ENCODE peak calls at places on chromosomes 5 and 9, in four cellular contexts. One of them, this sample, is unnamed. For H3K9me3, the result is how much of the 10 kb centered on the place peaks cover.

GRCh38 chr9:86902606-86903460 is 44.5 kb downstream of the GAS1 start:
- DNase-seq in pancreas: no peak
- DNase-seq in A549: no peak
- DNase-seq in K562: no peak
- DNase-seq in this sample: no peak

GRCh38 chr5:159469496-159470370 is 139.4 kb upstream of the IL12B start:
- DNase-seq in pancreas: no peak
- DNase-seq in A549: no peak
- DNase-seq in K562: no peak
- DNase-seq in this sample: no peak

GRCh38 chr5:42950466-42951168 is 89.5 kb downstream of the ANXA2R start:
- DNase-seq in pancreas: no peak
- DNase-seq in A549: peak
- DNase-seq in K562: peak
- DNase-seq in this sample: peak

GRCh38 chr9:123138156-123138555 is 104.7 kb downstream of the GPR21 start:
- DNase-seq in pancreas: no peak
- DNase-seq in A549: no peak
- DNase-seq in K562: no peak
- DNase-seq in this sample: no peak

GRCh38 chr9:101311759-101312420 is 72.9 kb downstream of the BAAT start:
- DNase-seq in pancreas: no peak
- DNase-seq in A549: peak
- DNase-seq in K562: peak
- DNase-seq in this sample: peak

GRCh38 chr9:121692606-121693505 is 41.4 kb downstream of the DAB2IP start:
- DNase-seq in pancreas: no peak
- DNase-seq in A549: peak
- DNase-seq in K562: no peak
- DNase-seq in this sample: no peak

GRCh38 chr5:96149021-96149420 is 187.4 kb upstream of the ELL2 start:
- DNase-seq in pancreas: no peak
- DNase-seq in A549: no peak
- DNase-seq in K562: no peak
- DNase-seq in this sample: no peak

GRCh38 chr9:126665696-126666035 is 51.9 kb downstream of the LMX1B start:
- DNase-seq in pancreas: no peak
- DNase-seq in A549: no peak
- DNase-seq in K562: no peak
- DNase-seq in this sample: no peak

GRCh38 chr5:154421868-154422267 is 23.9 kb upstream of the SAP30L start:
- DNase-seq in pancreas: no peak
- DNase-seq in A549: no peak
- DNase-seq in K562: peak
- DNase-seq in this sample: no peak

GRCh38 chr5:108148715-108149139 is 233.2 kb downstream of the FBXL17 start:
- DNase-seq in pancreas: no peak
- DNase-seq in A549: peak
- DNase-seq in K562: no peak
- DNase-seq in this sample: peak

GRCh38 chr9:112224401-112225289 is 49.5 kb upstream of the SUSD1 start:
- DNase-seq in pancreas: no peak
- DNase-seq in A549: no peak
- DNase-seq in K562: no peak
- DNase-seq in this sample: no peak

GRCh38 chr5:2182020-2182419 is 299.3 kb upstream of the IRX4 start:
- DNase-seq in pancreas: no peak
- DNase-seq in A549: no peak
- DNase-seq in K562: no peak
- DNase-seq in this sample: no peak

GRCh38 chr9:134367796-134368490 is 41.7 kb downstream of the RXRA start:
- DNase-seq in pancreas: no peak
- DNase-seq in A549: no peak
- DNase-seq in K562: no peak
- DNase-seq in this sample: no peak

GRCh38 chr9:90449213-90449925 is 193.3 kb downstream of the DIRAS2 start:
- DNase-seq in pancreas: no peak
- DNase-seq in A549: no peak
- DNase-seq in K562: no peak
- DNase-seq in this sample: no peak

GRCh38 chr5:149840226-149840825 is 104.3 kb downstream of the PDE6A start:
- DNase-seq in pancreas: no peak
- DNase-seq in A549: no peak
- DNase-seq in K562: no peak
- DNase-seq in this sample: no peak

GRCh38 chr9:134057311-134057665 is 10.5 kb downstream of the BRD3 start:
- DNase-seq in pancreas: peak
- DNase-seq in A549: no peak
- DNase-seq in K562: no peak
- DNase-seq in this sample: no peak

GRCh38 chr5:133934822-133935793 is 33.3 kb downstream of the C5orf15 start:
- DNase-seq in pancreas: no peak
- DNase-seq in A549: no peak
- DNase-seq in K562: no peak
- DNase-seq in this sample: no peak

GRCh38 chr9:30670805-30671562 is 1713.5 kb upstream of the ACO1 start:
- DNase-seq in pancreas: no peak
- DNase-seq in A549: no peak
- DNase-seq in K562: no peak
- DNase-seq in this sample: no peak

GRCh38 chr5:18394154-18394804 is 760.0 kb downstream of the TAF11L14 start:
- DNase-seq in pancreas: peak
- DNase-seq in A549: peak
- DNase-seq in K562: peak
- DNase-seq in this sample: peak

GRCh38 chr9:71944754-71945409 is 33.4 kb downstream of the C9orf85 start:
- DNase-seq in pancreas: no peak
- DNase-seq in A549: no peak
- DNase-seq in K562: no peak
- DNase-seq in this sample: peak

GRCh38 chr5:154211611-154212390 is 21.3 kb downstream of the GALNT10 start:
- DNase-seq in pancreas: no peak
- DNase-seq in A549: no peak
- DNase-seq in K562: no peak
- DNase-seq in this sample: no peak

GRCh38 chr5:52481216-52481615 is 306.5 kb upstream of the ITGA1 start:
- DNase-seq in pancreas: no peak
- DNase-seq in A549: no peak
- DNase-seq in K562: no peak
- DNase-seq in this sample: no peak

GRCh38 chr5:56440871-56441740 is 208.0 kb upstream of the ANKRD55 start:
- DNase-seq in pancreas: no peak
- DNase-seq in A549: peak
- DNase-seq in K562: no peak
- DNase-seq in this sample: peak

GRCh38 chr5:132003170-132003744 is 8.2 kb downstream of the ACSL6 start:
- DNase-seq in pancreas: no peak
- DNase-seq in A549: no peak
- DNase-seq in K562: peak
- DNase-seq in this sample: no peak

DNA sequence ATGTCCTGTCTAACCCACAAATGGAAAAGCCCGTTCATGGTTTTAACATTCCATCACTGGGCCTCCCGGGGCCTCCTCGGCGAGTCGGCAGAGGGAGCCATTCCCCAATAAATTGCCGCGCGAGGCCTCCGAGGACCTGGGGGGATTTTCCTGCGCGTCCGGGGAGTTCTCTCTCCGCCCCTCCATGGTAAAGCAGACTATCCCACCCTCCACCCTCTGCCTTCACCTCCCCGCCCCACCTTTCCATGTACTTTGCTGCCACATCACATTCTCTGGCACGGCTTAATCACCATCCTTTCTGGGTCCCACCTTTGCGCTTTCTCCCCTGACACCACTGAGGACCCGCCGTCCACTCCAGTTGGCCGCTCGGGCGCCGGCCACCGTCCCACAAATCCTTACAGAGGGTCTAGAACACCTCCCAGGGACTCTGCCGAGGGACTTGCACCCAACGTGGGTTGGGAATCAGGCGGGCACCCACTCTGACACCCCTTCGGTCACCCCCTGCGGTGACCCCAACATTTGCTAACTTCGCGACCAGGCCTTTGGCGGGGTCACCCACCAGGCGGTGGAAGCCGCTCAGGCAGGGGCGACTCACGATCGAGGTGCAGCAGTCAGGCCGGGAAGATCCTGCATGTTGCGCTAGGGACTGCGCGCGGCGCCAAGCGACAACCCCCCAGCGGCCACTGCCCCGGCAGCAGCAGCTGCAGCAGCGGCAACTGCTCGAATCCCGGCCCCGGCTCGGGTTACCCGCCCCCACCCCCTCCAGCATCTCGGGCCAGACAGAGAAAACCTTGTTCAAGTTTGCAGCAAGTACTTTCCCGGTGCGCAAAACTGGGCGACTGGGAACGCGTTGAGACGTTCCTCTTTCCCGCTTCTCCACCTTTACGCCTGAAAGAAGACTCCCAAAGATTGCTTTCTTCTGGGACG is at the start of gene MEGF10:
- DNase-seq in pancreas: peak
- DNase-seq in A549: peak
- DNase-seq in K562: peak
- DNase-seq in this sample: peak
- H3K4me3 ChIP-seq in pancreas: peak
- H3K4me3 ChIP-seq in A549: peak
- H3K4me3 ChIP-seq in K562: no peak
- H3K4me3 ChIP-seq in this sample: peak

DNA sequence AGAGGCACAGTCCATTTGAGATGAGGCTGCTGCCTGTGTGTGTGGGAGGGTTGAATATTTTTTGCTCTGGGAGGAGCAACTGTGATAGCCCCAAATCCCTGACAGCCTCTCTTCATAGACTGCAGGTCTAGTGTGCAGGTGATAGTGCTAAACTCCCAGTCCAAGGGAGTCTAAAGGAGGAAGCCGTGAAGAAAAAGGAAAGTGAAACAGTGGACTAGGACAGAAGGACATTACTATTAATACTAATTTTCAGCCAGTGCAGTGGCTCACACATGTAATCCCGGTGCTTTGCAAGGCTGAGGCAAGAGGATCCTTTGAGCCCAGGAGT is 295.0 kb downstream of the PDE4D start:
- DNase-seq in pancreas: no peak
- DNase-seq in A549: no peak
- DNase-seq in K562: no peak
- DNase-seq in this sample: peak
- H3K27ac ChIP-seq in pancreas: no peak
- H3K27ac ChIP-seq in A549: peak
- H3K27ac ChIP-seq in K562: no peak
- H3K27ac ChIP-seq in this sample: peak

GRCh38 chr5:45793638-45794532 is 97.7 kb upstream of the HCN1 start:
- DNase-seq in pancreas: no peak
- DNase-seq in A549: no peak
- DNase-seq in K562: no peak
- DNase-seq in this sample: no peak
- H3K9me3 ChIP-seq in pancreas: under half
- H3K9me3 ChIP-seq in A549: under half
- H3K9me3 ChIP-seq in K562: under half
- H3K9me3 ChIP-seq in this sample: under half

GRCh38 chr5:141858084-141858765 is 20.0 kb downstream of the PCDH1 start:
- DNase-seq in pancreas: no peak
- DNase-seq in A549: no peak
- DNase-seq in K562: no peak
- DNase-seq in this sample: peak
- H3K4me3 ChIP-seq in pancreas: no peak
- H3K4me3 ChIP-seq in A549: no peak
- H3K4me3 ChIP-seq in K562: no peak
- H3K4me3 ChIP-seq in this sample: no peak

GRCh38 chr5:175887463-175887862 is 16.1 kb downstream of the CPLX2 start:
- DNase-seq in pancreas: no peak
- DNase-seq in A549: no peak
- DNase-seq in K562: no peak
- DNase-seq in this sample: no peak

GRCh38 chr5:175880797-175881312 is 9.5 kb downstream of the CPLX2 start:
- DNase-seq in pancreas: no peak
- DNase-seq in A549: no peak
- DNase-seq in K562: no peak
- DNase-seq in this sample: no peak

GRCh38 chr5:175883506-175883905 is 12.1 kb downstream of the CPLX2 start:
- DNase-seq in pancreas: no peak
- DNase-seq in A549: no peak
- DNase-seq in K562: no peak
- DNase-seq in this sample: no peak

GRCh38 chr5:175885813-175886212 is 14.4 kb downstream of the CPLX2 start:
- DNase-seq in pancreas: no peak
- DNase-seq in A549: no peak
- DNase-seq in K562: no peak
- DNase-seq in this sample: no peak

GRCh38 chr5:175884214-175884613 is 12.8 kb downstream of the CPLX2 start:
- DNase-seq in pancreas: no peak
- DNase-seq in A549: no peak
- DNase-seq in K562: no peak
- DNase-seq in this sample: no peak
- H3K27ac ChIP-seq in pancreas: no peak
- H3K27ac ChIP-seq in A549: peak
- H3K27ac ChIP-seq in K562: no peak
- H3K27ac ChIP-seq in this sample: no peak

DNA sequence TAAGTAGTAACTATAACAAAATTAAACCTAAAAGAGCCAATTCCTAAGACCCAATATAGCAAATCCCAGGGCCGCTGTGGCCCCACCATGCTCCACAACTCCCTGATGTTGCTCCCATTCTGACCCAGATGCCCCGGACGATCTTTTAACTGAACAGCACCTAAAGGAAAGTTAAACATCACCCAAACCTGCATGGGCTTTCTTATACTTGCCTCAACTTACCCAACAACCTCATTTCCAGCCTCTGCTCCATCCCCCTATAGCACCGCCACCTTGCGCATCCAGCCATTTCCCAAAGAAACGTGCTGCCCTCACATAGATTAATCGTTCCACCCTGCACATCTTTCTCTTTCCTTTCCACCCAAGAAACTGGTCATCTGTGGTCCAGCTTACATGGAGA is 54.6 kb downstream of the ZNF354C start:
- DNase-seq in pancreas: peak
- DNase-seq in A549: no peak
- DNase-seq in K562: no peak
- DNase-seq in this sample: no peak
- H3K9me3 ChIP-seq in pancreas: under half
- H3K9me3 ChIP-seq in A549: under half
- H3K9me3 ChIP-seq in K562: under half
- H3K9me3 ChIP-seq in this sample: under half

This sample was measured in small intestine.